ENCODE peak calls at places on chromosomes 11 and 22, in nine cellular contexts. T is astrocyte of the spinal cord, D is T-helper 9 cell, N is germinal center, O is HT1080, B is KBM-7, S is coronary artery, J is heart right ventricle, Q is BE2C. F is an unnamed sample.
A peak's percentile ranks its signal among the peaks of the same experiment; 100 is the strongest.

GRCh38 chr22:25081409-25081824 is 118.2 kb upstream of the CRYBB3 start:
- DNase-seq in O (peak; percentile 18), S (no peak), B (peak; percentile 29), J (no peak), T (no peak), Q (peak; percentile 56), N (peak; percentile 23), D (no peak), F (peak; percentile 63)

GRCh38 chr11:109062445-109062844 is 359.5 kb upstream of the C11orf87 start:
- DNase-seq in T (peak; percentile 61), O (no peak), B (no peak), Q (no peak), J (no peak), N (no peak), D (no peak), S (no peak), F (no peak)

GRCh38 chr11:811446-812245 is 1.9 kb downstream of the RPLP2 start:
- DNase-seq in J (no peak), B (no peak), Q (no peak), O (no peak), S (no peak), D (no peak), T (no peak), N (no peak), F (peak; percentile 34)

GRCh38 chr11:118215262-118215661 is 9.5 kb downstream of the JAML start:
- DNase-seq in B (no peak), S (no peak), N (no peak), Q (no peak), J (no peak), O (no peak), T (no peak), D (no peak), F (peak; percentile 47)

GRCh38 chr11:116720895-116721294 is 51.9 kb downstream of the BUD13 start:
- DNase-seq in D (no peak), S (no peak), O (no peak), N (no peak), T (no peak), B (no peak), Q (no peak), J (no peak), F (no peak)

GRCh38 chr11:105915036-105915435 is 107.0 kb downstream of the MSANTD4 start:
- DNase-seq in D (no peak), J (no peak), B (no peak), O (no peak), S (no peak), N (no peak), T (peak; percentile 9), Q (no peak), F (no peak)

GRCh38 chr11:33722579-33723234 is 13.5 kb downstream of the CD59 start:
- DNase-seq in N (no peak), T (peak; percentile 74), D (no peak), B (no peak), O (peak; percentile 92), J (no peak), Q (no peak), S (no peak), F (no peak)

GRCh38 chr11:134276396-134277175 is 407 bp downstream of the GLB1L3 start:
- DNase-seq in D (no peak), N (no peak), O (no peak), Q (no peak), J (no peak), B (no peak), S (no peak), T (no peak), F (no peak)

GRCh38 chr11:133160754-133161153 is 371.5 kb downstream of the OPCML start:
- DNase-seq in O (no peak), Q (no peak), J (no peak), T (no peak), D (no peak), N (no peak), B (no peak), S (no peak), F (no peak)

GRCh38 chr22:42174062-42174461 is 43.5 kb upstream of the CYP2D6 start:
- DNase-seq in B (peak; percentile 7), D (no peak), T (peak; percentile 43), N (no peak), S (no peak), Q (no peak), J (no peak), O (no peak), F (peak; percentile 26)

GRCh38 chr11:74195828-74196227 is 24.7 kb downstream of the PPME1 start:
- DNase-seq in J (no peak), O (no peak), T (peak; percentile 6), Q (no peak), S (no peak), B (no peak), N (no peak), D (no peak), F (no peak)

GRCh38 chr22:39356464-39356863 is 6.7 kb downstream of the SYNGR1 start:
- DNase-seq in O (no peak), N (no peak), B (no peak), S (no peak), D (no peak), J (no peak), Q (no peak), T (no peak), F (no peak)

GRCh38 chr22:50400406-50400805 is 57.3 kb downstream of the PPP6R2 start:
- DNase-seq in S (no peak), B (no peak), Q (no peak), O (no peak), J (no peak), N (no peak), D (no peak), T (no peak), F (no peak)

GRCh38 chr22:32880906-32881596 is 79.5 kb downstream of the TIMP3 start:
- DNase-seq in B (peak; percentile 86), D (no peak), S (no peak), T (peak; percentile 31), J (peak; percentile 90), Q (peak; percentile 97), O (no peak), N (no peak), F (no peak)

F was measured in NAMALWA.